ENCODE peak calls at places on chromosomes 16 and 17, in six cellular contexts. One of them, this sample, is unnamed.

GRCh38 chr16:30354423-30355143 is 525 bp downstream of the CD2BP2 start:
- DNase-seq in left lung: peak; percentile 37
- DNase-seq in epithelial cell of esophagus: no peak
- DNase-seq in heart right ventricle: no peak
- DNase-seq in AG09319: no peak
- DNase-seq in A673: no peak
- DNase-seq in this sample: no peak

GRCh38 chr17:44086364-44087311 is 16.1 kb downstream of the G6PC3 start:
- DNase-seq in left lung: peak; percentile 57
- DNase-seq in epithelial cell of esophagus: peak; percentile 96
- DNase-seq in heart right ventricle: no peak
- DNase-seq in AG09319: peak; percentile 64
- DNase-seq in A673: peak; percentile 82
- DNase-seq in this sample: no peak

GRCh38 chr16:79792952-79793351 is 192.4 kb upstream of the MAF start:
- DNase-seq in left lung: no peak
- DNase-seq in epithelial cell of esophagus: no peak
- DNase-seq in heart right ventricle: no peak
- DNase-seq in AG09319: no peak
- DNase-seq in A673: no peak
- DNase-seq in this sample: no peak

GRCh38 chr16:84367750-84368320 is 503 bp upstream of the ATP2C2 start:
- DNase-seq in left lung: peak; percentile 53
- DNase-seq in epithelial cell of esophagus: peak; percentile 19
- DNase-seq in heart right ventricle: no peak
- DNase-seq in AG09319: no peak
- DNase-seq in A673: no peak
- DNase-seq in this sample: peak; percentile 78

GRCh38 chr17:59067756-59068155 is 38.9 kb downstream of the TRIM37 start:
- DNase-seq in left lung: no peak
- DNase-seq in epithelial cell of esophagus: no peak
- DNase-seq in heart right ventricle: no peak
- DNase-seq in AG09319: no peak
- DNase-seq in A673: no peak
- DNase-seq in this sample: no peak

GRCh38 chr17:11601661-11602060 is 3.4 kb downstream of the DNAH9 start:
- DNase-seq in left lung: no peak
- DNase-seq in epithelial cell of esophagus: no peak
- DNase-seq in heart right ventricle: no peak
- DNase-seq in AG09319: no peak
- DNase-seq in A673: no peak
- DNase-seq in this sample: no peak

GRCh38 chr17:44599298-44600175 is 42.3 kb downstream of the FZD2 start:
- DNase-seq in left lung: peak; percentile 84
- DNase-seq in epithelial cell of esophagus: peak; percentile 42
- DNase-seq in heart right ventricle: no peak
- DNase-seq in AG09319: peak; percentile 84
- DNase-seq in A673: no peak
- DNase-seq in this sample: no peak

GRCh38 chr17:47907932-47908562 is 12.0 kb downstream of the SP2 start:
- DNase-seq in left lung: no peak
- DNase-seq in epithelial cell of esophagus: no peak
- DNase-seq in heart right ventricle: no peak
- DNase-seq in AG09319: no peak
- DNase-seq in A673: no peak
- DNase-seq in this sample: no peak

GRCh38 chr16:19344224-19344801 is 58.8 kb downstream of the CLEC19A start:
- DNase-seq in left lung: peak; percentile 61
- DNase-seq in epithelial cell of esophagus: no peak
- DNase-seq in heart right ventricle: no peak
- DNase-seq in AG09319: no peak
- DNase-seq in A673: no peak
- DNase-seq in this sample: no peak

GRCh38 chr17:70089513-70090148 is 14.6 kb downstream of the KCNJ16 start:
- DNase-seq in left lung: no peak
- DNase-seq in epithelial cell of esophagus: no peak
- DNase-seq in heart right ventricle: no peak
- DNase-seq in AG09319: no peak
- DNase-seq in A673: no peak
- DNase-seq in this sample: no peak

GRCh38 chr17:38906429-38907172 is 18.8 kb upstream of the LASP1NB start:
- DNase-seq in left lung: no peak
- DNase-seq in epithelial cell of esophagus: peak; percentile 37
- DNase-seq in heart right ventricle: no peak
- DNase-seq in AG09319: no peak
- DNase-seq in A673: no peak
- DNase-seq in this sample: no peak

GRCh38 chr16:48143816-48144215 is 12.0 kb downstream of the ABCC12 start:
- DNase-seq in left lung: no peak
- DNase-seq in epithelial cell of esophagus: no peak
- DNase-seq in heart right ventricle: no peak
- DNase-seq in AG09319: no peak
- DNase-seq in A673: no peak
- DNase-seq in this sample: no peak

GRCh38 chr17:81285894-81286293 is 9.2 kb downstream of the SLC38A10 start:
- DNase-seq in left lung: no peak
- DNase-seq in epithelial cell of esophagus: no peak
- DNase-seq in heart right ventricle: no peak
- DNase-seq in AG09319: no peak
- DNase-seq in A673: no peak
- DNase-seq in this sample: no peak

GRCh38 chr16:67238278-67238575 is 9.1 kb downstream of the FHOD1 start:
- DNase-seq in left lung: no peak
- DNase-seq in epithelial cell of esophagus: no peak
- DNase-seq in heart right ventricle: no peak
- DNase-seq in AG09319: no peak
- DNase-seq in A673: no peak
- DNase-seq in this sample: no peak

GRCh38 chr17:79047923-79048825 is 24.2 kb downstream of the C1QTNF1 start:
- DNase-seq in left lung: no peak
- DNase-seq in epithelial cell of esophagus: peak; percentile 35
- DNase-seq in heart right ventricle: peak; percentile 57
- DNase-seq in AG09319: no peak
- DNase-seq in A673: no peak
- DNase-seq in this sample: peak; percentile 65

GRCh38 chr16:88855736-88856121 is 1.0 kb downstream of the GALNS start:
- DNase-seq in left lung: no peak
- DNase-seq in epithelial cell of esophagus: no peak
- DNase-seq in heart right ventricle: no peak
- DNase-seq in AG09319: no peak
- DNase-seq in A673: no peak
- DNase-seq in this sample: no peak

GRCh38 chr17:56502120-56502519 is 91.4 kb upstream of the NOG start:
- DNase-seq in left lung: no peak
- DNase-seq in epithelial cell of esophagus: no peak
- DNase-seq in heart right ventricle: no peak
- DNase-seq in AG09319: no peak
- DNase-seq in A673: no peak
- DNase-seq in this sample: no peak

GRCh38 chr17:65228734-65229390 is 91.7 kb downstream of the RGS9 start:
- DNase-seq in left lung: peak; percentile 46
- DNase-seq in epithelial cell of esophagus: peak; percentile 19
- DNase-seq in heart right ventricle: no peak
- DNase-seq in AG09319: no peak
- DNase-seq in A673: peak; percentile 91
- DNase-seq in this sample: no peak

GRCh38 chr16:50602531-50603205 is 54.5 kb downstream of the NKD1 start:
- DNase-seq in left lung: no peak
- DNase-seq in epithelial cell of esophagus: peak; percentile 67
- DNase-seq in heart right ventricle: no peak
- DNase-seq in AG09319: no peak
- DNase-seq in A673: no peak
- DNase-seq in this sample: no peak

GRCh38 chr17:78996781-78997201 is 12.8 kb downstream of the CANT1 start:
- DNase-seq in left lung: no peak
- DNase-seq in epithelial cell of esophagus: no peak
- DNase-seq in heart right ventricle: no peak
- DNase-seq in AG09319: no peak
- DNase-seq in A673: no peak
- DNase-seq in this sample: no peak

GRCh38 chr17:83186751-83187421 is 107.5 kb downstream of the METRNL start:
- DNase-seq in left lung: no peak
- DNase-seq in epithelial cell of esophagus: no peak
- DNase-seq in heart right ventricle: no peak
- DNase-seq in AG09319: no peak
- DNase-seq in A673: no peak
- DNase-seq in this sample: no peak

GRCh38 chr17:61280851-61281250 is 118.8 kb upstream of the TBX2 start:
- DNase-seq in left lung: no peak
- DNase-seq in epithelial cell of esophagus: no peak
- DNase-seq in heart right ventricle: no peak
- DNase-seq in AG09319: no peak
- DNase-seq in A673: no peak
- DNase-seq in this sample: no peak

GRCh38 chr17:78127888-78128615 is 503 bp downstream of the TMC6 start:
- DNase-seq in left lung: peak; percentile 59
- DNase-seq in epithelial cell of esophagus: peak; percentile 59
- DNase-seq in heart right ventricle: peak; percentile 43
- DNase-seq in AG09319: no peak
- DNase-seq in A673: no peak
- DNase-seq in this sample: peak; percentile 82

GRCh38 chr16:23679274-23679985 is 741 bp downstream of the PLK1 start:
- DNase-seq in left lung: peak; percentile 50
- DNase-seq in epithelial cell of esophagus: peak; percentile 38
- DNase-seq in heart right ventricle: no peak
- DNase-seq in AG09319: no peak
- DNase-seq in A673: peak; percentile 46
- DNase-seq in this sample: no peak

GRCh38 chr17:49022391-49022941 is 25.3 kb downstream of the IGF2BP1 start:
- DNase-seq in left lung: no peak
- DNase-seq in epithelial cell of esophagus: peak; percentile 30
- DNase-seq in heart right ventricle: no peak
- DNase-seq in AG09319: no peak
- DNase-seq in A673: peak; percentile 83
- DNase-seq in this sample: no peak

GRCh38 chr16:69930117-69930776 is 20.9 kb upstream of the CLEC18A start:
- DNase-seq in left lung: no peak
- DNase-seq in epithelial cell of esophagus: peak; percentile 59
- DNase-seq in heart right ventricle: peak; percentile 46
- DNase-seq in AG09319: no peak
- DNase-seq in A673: peak; percentile 78
- DNase-seq in this sample: no peak

GRCh38 chr17:50765454-50766221 is 1.7 kb downstream of the ANKRD40CL start:
- DNase-seq in left lung: peak; percentile 55
- DNase-seq in epithelial cell of esophagus: no peak
- DNase-seq in heart right ventricle: no peak
- DNase-seq in AG09319: no peak
- DNase-seq in A673: no peak
- DNase-seq in this sample: no peak

GRCh38 chr17:17492085-17492484 is 4.1 kb downstream of the RASD1 start:
- DNase-seq in left lung: no peak
- DNase-seq in epithelial cell of esophagus: no peak
- DNase-seq in heart right ventricle: no peak
- DNase-seq in AG09319: no peak
- DNase-seq in A673: no peak
- DNase-seq in this sample: peak; percentile 36

GRCh38 chr16:75392911-75393310 is 40.4 kb downstream of the CFDP1 start:
- DNase-seq in left lung: no peak
- DNase-seq in epithelial cell of esophagus: no peak
- DNase-seq in heart right ventricle: no peak
- DNase-seq in AG09319: no peak
- DNase-seq in A673: no peak
- DNase-seq in this sample: no peak

GRCh38 chr16:67053767-67054334 is 24.9 kb downstream of the CBFB start:
- DNase-seq in left lung: no peak
- DNase-seq in epithelial cell of esophagus: peak; percentile 22
- DNase-seq in heart right ventricle: no peak
- DNase-seq in AG09319: no peak
- DNase-seq in A673: no peak
- DNase-seq in this sample: no peak

GRCh38 chr17:74011963-74012362 is 191.5 kb upstream of the RPL38 start:
- DNase-seq in left lung: no peak
- DNase-seq in epithelial cell of esophagus: no peak
- DNase-seq in heart right ventricle: no peak
- DNase-seq in AG09319: no peak
- DNase-seq in A673: no peak
- DNase-seq in this sample: no peak

GRCh38 chr17:40361063-40361924 is 3.2 kb downstream of the GJD3 start:
- DNase-seq in left lung: no peak
- DNase-seq in epithelial cell of esophagus: no peak
- DNase-seq in heart right ventricle: no peak
- DNase-seq in AG09319: no peak
- DNase-seq in A673: no peak
- DNase-seq in this sample: no peak

GRCh38 chr17:40363480-40363838 is 1.1 kb downstream of the GJD3 start:
- DNase-seq in left lung: peak; percentile 40
- DNase-seq in epithelial cell of esophagus: no peak
- DNase-seq in heart right ventricle: peak; percentile 38
- DNase-seq in AG09319: no peak
- DNase-seq in A673: no peak
- DNase-seq in this sample: peak; percentile 79

GRCh38 chr17:40361925-40362695 is 2.4 kb downstream of the GJD3 start:
- DNase-seq in left lung: no peak
- DNase-seq in epithelial cell of esophagus: no peak
- DNase-seq in heart right ventricle: no peak
- DNase-seq in AG09319: no peak
- DNase-seq in A673: no peak
- DNase-seq in this sample: no peak

GRCh38 chr17:40364121-40364861 is at the start of gene GJD3:
- DNase-seq in left lung: no peak
- DNase-seq in epithelial cell of esophagus: no peak
- DNase-seq in heart right ventricle: peak; percentile 40
- DNase-seq in AG09319: no peak
- DNase-seq in A673: no peak
- DNase-seq in this sample: peak; percentile 66

GRCh38 chr17:40362696-40363479 is 1.6 kb downstream of the GJD3 start:
- DNase-seq in left lung: peak; percentile 83
- DNase-seq in epithelial cell of esophagus: peak; percentile 83
- DNase-seq in heart right ventricle: peak; percentile 69
- DNase-seq in AG09319: no peak
- DNase-seq in A673: peak; percentile 71
- DNase-seq in this sample: peak; percentile 94
- TF ChIP-seq CTCF in left lung: peak; percentile 65
- TF ChIP-seq CTCF in epithelial cell of esophagus: peak; percentile 61
- TF ChIP-seq CTCF in heart right ventricle: peak; percentile 45
- TF ChIP-seq CTCF in AG09319: peak; percentile 78
- TF ChIP-seq CTCF in A673: peak; percentile 67
- TF ChIP-seq CTCF in this sample: peak; percentile 66

GRCh38 chr16:59259964-59260348 is 525.8 kb upstream of the GOT2 start:
- DNase-seq in left lung: no peak
- DNase-seq in epithelial cell of esophagus: no peak
- DNase-seq in heart right ventricle: no peak
- DNase-seq in AG09319: no peak
- DNase-seq in A673: no peak
- DNase-seq in this sample: no peak
- TF ChIP-seq CTCF in left lung: no peak
- TF ChIP-seq CTCF in epithelial cell of esophagus: no peak
- TF ChIP-seq CTCF in heart right ventricle: no peak
- TF ChIP-seq CTCF in AG09319: no peak
- TF ChIP-seq CTCF in A673: no peak
- TF ChIP-seq CTCF in this sample: no peak

GRCh38 chr16:49348408-49349176 is 25.0 kb upstream of the C16orf78 start:
- DNase-seq in left lung: no peak
- DNase-seq in epithelial cell of esophagus: no peak
- DNase-seq in heart right ventricle: no peak
- DNase-seq in AG09319: no peak
- DNase-seq in A673: peak; percentile 17
- DNase-seq in this sample: no peak
- TF ChIP-seq CTCF in left lung: no peak
- TF ChIP-seq CTCF in epithelial cell of esophagus: no peak
- TF ChIP-seq CTCF in heart right ventricle: no peak
- TF ChIP-seq CTCF in AG09319: no peak
- TF ChIP-seq CTCF in A673: peak; percentile 33
- TF ChIP-seq CTCF in this sample: no peak

GRCh38 chr17:75557075-75557851 is 30.3 kb upstream of the MYO15B start:
- DNase-seq in left lung: peak; percentile 84
- DNase-seq in epithelial cell of esophagus: no peak
- DNase-seq in heart right ventricle: no peak
- DNase-seq in AG09319: peak; percentile 27
- DNase-seq in A673: no peak
- DNase-seq in this sample: peak; percentile 87
- TF ChIP-seq CTCF in left lung: no peak
- TF ChIP-seq CTCF in epithelial cell of esophagus: no peak
- TF ChIP-seq CTCF in heart right ventricle: no peak
- TF ChIP-seq CTCF in AG09319: no peak
- TF ChIP-seq CTCF in A673: no peak
- TF ChIP-seq CTCF in this sample: no peak